ENCODE peak calls at places on chromosome 3, in four cellular contexts. Z is iris pigment epithelial cell; X is mesendoderm; L is stimulated activated naive CD4-positive, alpha-beta T cell. A is an unnamed sample.

GRCh38 chr3:117846238-117846637 is 1136.7 kb downstream of the TUSC7 start:
- DNase-seq in Z (no peak), X (no peak), L (no peak), A (no peak)

GRCh38 chr3:55636300-55637195 is 149.4 kb upstream of the WNT5A start:
- DNase-seq in Z (no peak), X (no peak), L (no peak), A (no peak)

GRCh38 chr3:38029400-38030125 is at the start of gene PLCD1:
- DNase-seq in Z (peak; percentile 22), X (peak; percentile 75), L (peak; percentile 37), A (no peak)

GRCh38 chr3:111695584-111696213 is 100.6 kb upstream of the ZBED2 start:
- DNase-seq in Z (peak; percentile 90), X (no peak), L (no peak), A (no peak)

GRCh38 chr3:173138031-173138430 is 3.0 kb downstream of the SPATA16 start:
- DNase-seq in Z (peak; percentile 20), X (no peak), L (no peak), A (no peak)

GRCh38 chr3:128998532-128998931 is 2.6 kb upstream of the EFCC1 start:
- DNase-seq in Z (no peak), X (no peak), L (peak; percentile 10), A (no peak)

GRCh38 chr3:141486416-141486734 is 452 bp upstream of the RASA2 start:
- DNase-seq in Z (peak; percentile 61), X (peak; percentile 87), L (peak; percentile 47), A (no peak)

GRCh38 chr3:184524981-184525336 is 36.6 kb upstream of the EPHB3 start:
- DNase-seq in Z (no peak), X (peak; percentile 59), L (peak; percentile 59), A (no peak)

GRCh38 chr3:170738756-170739155 is 131.2 kb downstream of the RPL22L1 start:
- DNase-seq in Z (no peak), X (no peak), L (no peak), A (no peak)

GRCh38 chr3:170130532-170130931 is 51.0 kb downstream of the PHC3 start:
- DNase-seq in Z (no peak), X (no peak), L (no peak), A (no peak)